ENCODE peak calls at places on chromosomes 3 and 15, in seven cellular contexts. D, N, I, S, G, F and U are unnamed samples.

GRCh38 chr3:116630494-116630893 is 79.1 kb upstream of the TUSC7 start:
- DNase-seq in G (no peak), I (no peak), F (no peak), S (no peak), D (no peak), N (no peak), U (no peak)

GRCh38 chr3:169855514-169855913 is 14.2 kb downstream of the LRRC31 start:
- DNase-seq in S (no peak), D (no peak), N (no peak), I (no peak), G (no peak), F (no peak), U (no peak)

GRCh38 chr3:172367205-172368105 is 80.8 kb downstream of the GHSR start:
- DNase-seq in I (no peak), F (no peak), G (peak; percentile 28), N (no peak), S (peak; percentile 38), D (no peak), U (no peak)

GRCh38 chr3:150309557-150309956 is 98.5 kb upstream of the TSC22D2 start:
- DNase-seq in F (no peak), N (no peak), I (no peak), D (no peak), G (no peak), S (no peak), U (no peak)

GRCh38 chr15:66634540-66634939 is 67.5 kb upstream of the SMAD6 start:
- DNase-seq in I (no peak), G (no peak), D (no peak), S (no peak), F (no peak), N (no peak), U (no peak)

GRCh38 chr3:35849963-35850362 is 210.6 kb downstream of the ARPP21 start:
- DNase-seq in N (no peak), S (no peak), D (no peak), G (no peak), I (no peak), F (no peak), U (no peak)

GRCh38 chr3:170467560-170467959 is 48.9 kb downstream of the CLDN11 start:
- DNase-seq in S (no peak), I (no peak), G (no peak), D (no peak), F (peak; percentile 26), N (no peak), U (no peak)

GRCh38 chr15:96347181-96348111 is 16.9 kb downstream of the NR2F2 start:
- DNase-seq in F (peak; percentile 73), S (no peak), G (peak; percentile 39), I (no peak), D (no peak), N (no peak), U (no peak)

GRCh38 chr3:77038468-77038927 is 1.4 kb upstream of the ROBO2 start:
- DNase-seq in I (no peak), N (no peak), G (peak; percentile 79), F (peak; percentile 72), S (peak; percentile 78), D (peak; percentile 68), U (peak; percentile 89)

GRCh38 chr15:40287968-40288367 is 5.1 kb upstream of the ANKRD63 start:
- DNase-seq in F (no peak), I (no peak), D (no peak), G (no peak), S (no peak), N (no peak), U (no peak)

GRCh38 chr15:34647569-34648334 is 64.3 kb upstream of the GOLGA8B start:
- DNase-seq in N (no peak), G (peak; percentile 91), D (no peak), F (no peak), I (no peak), S (no peak), U (no peak)

GRCh38 chr3:59210260-59210659 is 160.4 kb upstream of the CFAP20DC start:
- DNase-seq in N (no peak), D (no peak), S (no peak), I (no peak), F (no peak), G (no peak), U (no peak)

DNA sequence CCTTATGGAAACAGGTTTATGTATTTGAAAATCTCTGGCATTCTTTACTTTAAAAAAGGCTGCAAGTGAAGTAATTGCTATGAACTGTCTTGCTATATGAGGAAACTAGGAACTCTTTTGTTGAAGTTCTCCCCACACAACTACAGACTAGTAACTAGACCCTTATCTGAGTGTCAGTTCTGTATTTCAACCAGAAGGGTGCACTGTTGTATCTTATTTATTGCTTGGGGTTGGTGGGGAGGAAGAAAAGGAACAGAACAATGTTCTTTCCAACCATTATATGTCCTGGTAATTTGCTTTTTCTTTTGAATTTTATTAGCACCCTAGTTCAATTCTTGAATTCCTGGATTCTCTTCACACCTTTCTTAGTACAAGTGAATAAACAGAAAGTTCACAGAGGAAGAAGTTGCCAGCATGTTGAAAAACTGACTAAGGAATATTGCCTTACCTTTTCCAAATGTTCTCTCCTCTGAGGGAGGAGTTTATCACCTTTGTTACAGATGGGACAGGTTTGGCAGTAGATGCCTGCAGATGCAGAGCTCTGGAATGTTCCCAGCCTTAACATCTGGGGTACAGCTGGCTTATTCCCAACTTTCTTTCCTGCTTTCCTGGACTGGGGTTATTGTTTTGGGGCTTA is 162.4 kb upstream of the CFAP20DC start:
- DNase-seq in D (peak; percentile 26), G (peak; percentile 28), N (peak; percentile 19), I (peak; percentile 22), S (peak; percentile 57), F (no peak), U (peak; percentile 25)
- TF ChIP-seq JUND in D (no peak), G (no peak), N (no peak), I (no peak), S (no peak), F (no peak), U (no peak)

GRCh38 chr3:185688808-185689207 is 102.7 kb downstream of the SENP2 start:
- DNase-seq in S (peak; percentile 27), F (no peak), D (peak; percentile 35), G (peak; percentile 51), N (no peak), I (peak; percentile 98), U (no peak)
- TF ChIP-seq JUND in S (peak; percentile 97), F (no peak), D (no peak), G (peak; percentile 64), N (no peak), I (peak; percentile 97), U (no peak)

GRCh38 chr15:64816452-64816851 is 9.0 kb downstream of the PIF1 start:
- DNase-seq in S (no peak), D (peak; percentile 45), G (no peak), N (no peak), F (no peak), I (no peak), U (no peak)

GRCh38 chr15:64808785-64809453 is 16.5 kb downstream of the PIF1 start:
- DNase-seq in F (peak; percentile 82), S (peak; percentile 7), D (no peak), I (no peak), N (no peak), G (no peak), U (no peak)

GRCh38 chr15:64809649-64810498 is 15.6 kb downstream of the PIF1 start:
- DNase-seq in N (no peak), I (peak; percentile 57), S (peak; percentile 91), G (peak; percentile 84), F (peak; percentile 97), D (peak; percentile 61), U (peak; percentile 77)

GRCh38 chr15:64810499-64811326 is 14.7 kb downstream of the PIF1 start:
- DNase-seq in I (no peak), D (no peak), S (peak; percentile 19), G (no peak), F (peak; percentile 78), N (no peak), U (no peak)

GRCh38 chr15:64813075-64813474 is 12.4 kb downstream of the PIF1 start:
- DNase-seq in N (no peak), G (peak; percentile 67), I (no peak), S (peak; percentile 84), F (no peak), D (peak; percentile 84), U (no peak)
- TF ChIP-seq JUND in N (no peak), G (no peak), I (no peak), S (no peak), F (no peak), D (no peak), U (no peak)

DNA sequence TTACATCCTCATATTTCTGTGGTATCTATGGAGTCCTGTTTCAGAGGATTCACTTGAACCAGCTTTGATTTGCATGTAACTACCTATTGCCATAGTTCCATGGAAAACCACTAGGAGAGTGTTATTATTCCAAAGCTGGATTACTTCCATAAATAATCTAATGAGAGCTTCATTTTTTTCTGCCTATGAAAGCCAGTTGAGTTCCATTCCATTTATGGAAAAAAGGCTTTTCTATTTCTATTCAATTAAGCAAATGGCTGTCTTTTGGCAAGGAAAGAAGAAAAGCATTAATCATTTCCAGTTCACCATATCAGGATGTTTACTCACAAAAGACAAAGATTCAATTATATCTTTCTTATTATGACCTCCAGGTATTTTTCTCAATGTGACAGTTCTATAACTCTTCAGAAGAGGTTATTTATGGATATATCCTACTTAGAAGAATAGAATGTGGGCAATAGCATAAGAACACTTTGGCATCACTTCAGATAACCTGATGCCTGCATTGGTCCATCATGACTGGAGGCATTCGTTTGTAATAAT is 259.9 kb upstream of the ZPLD1 start:
- DNase-seq in G (no peak), D (no peak), S (no peak), I (no peak), F (no peak), N (no peak), U (no peak)
- TF ChIP-seq JUND in G (no peak), D (no peak), S (peak; percentile 40), I (no peak), F (no peak), N (no peak), U (no peak)

DNA sequence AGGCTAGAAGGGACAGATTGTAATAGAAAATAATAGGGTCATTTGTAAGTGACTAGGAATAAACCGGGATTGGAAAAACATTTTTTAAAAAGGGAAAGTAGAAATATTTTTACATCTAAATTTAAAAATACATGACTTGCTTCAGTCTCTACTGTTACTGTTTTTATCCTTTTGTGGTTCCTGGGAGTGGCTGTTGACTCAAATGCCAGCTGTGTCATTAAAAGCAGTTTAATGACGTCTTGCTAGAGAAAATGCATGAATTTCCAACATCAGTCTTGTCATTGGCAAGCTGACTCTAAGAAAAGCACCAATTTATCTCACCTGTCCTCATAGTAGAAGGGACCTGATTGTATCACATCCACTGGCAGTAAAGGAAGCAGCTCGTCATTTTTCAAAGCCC is 16.7 kb upstream of the LCMT2 start:
- DNase-seq in N (no peak), G (no peak), D (no peak), S (no peak), F (no peak), I (no peak), U (no peak)
- TF ChIP-seq JUND in N (no peak), G (no peak), D (no peak), S (no peak), F (no peak), I (no peak), U (no peak)